ENCODE peak calls at places on chromosomes 1 and 21, in ten cellular contexts. R is dorsolateral prefrontal cortex; J is breast epithelium; B is cardiac muscle cell; L is body of pancreas; W is brain microvascular endothelial cell; X is A549; M is pancreas; U is fibroblast of lung; Q is CD8-positive, alpha-beta T cell. P is an unnamed sample.

GRCh38 chr1:69088556-69088955 is 479.2 kb upstream of the LRRC7 start:
- DNase-seq in B (no peak), J (no peak), W (no peak), X (no peak), L (no peak), U (no peak), M (no peak), R (no peak), Q (no peak), P (no peak)

GRCh38 chr1:119260504-119260903 is 108.1 kb upstream of the HAO2 start:
- DNase-seq in R (no peak), M (no peak), L (no peak), X (no peak), J (no peak), U (no peak), W (no peak), B (no peak), Q (no peak), P (no peak)

GRCh38 chr1:102191723-102192122 is 195.0 kb upstream of the OLFM3 start:
- DNase-seq in U (peak; percentile 2), X (no peak), M (peak; percentile 31), L (peak; percentile 51), W (no peak), B (peak; percentile 8), R (no peak), J (no peak), Q (no peak), P (peak; percentile 4)

GRCh38 chr1:51583532-51583931 is 33.4 kb upstream of the OSBPL9 start:
- DNase-seq in R (peak; percentile 89), L (peak; percentile 50), W (peak; percentile 85), B (peak; percentile 97), Q (no peak), X (no peak), U (peak; percentile 95), M (peak; percentile 27), J (peak; percentile 86), P (no peak)

GRCh38 chr21:42094811-42095210 is 23.7 kb downstream of the UMODL1 start:
- DNase-seq in R (no peak), J (no peak), B (no peak), W (no peak), X (no peak), M (no peak), L (no peak), Q (no peak), U (no peak), P (no peak)

GRCh38 chr1:33420870-33421775 is 9.8 kb downstream of the PHC2 start:
- DNase-seq in R (no peak), L (no peak), J (no peak), Q (no peak), U (peak; percentile 71), B (peak; percentile 43), X (no peak), W (peak; percentile 61), M (no peak), P (no peak)

GRCh38 chr1:43008425-43009108 is 49.9 kb upstream of the SLC2A1 start:
- DNase-seq in B (no peak), R (no peak), U (no peak), M (no peak), Q (no peak), J (no peak), X (no peak), L (no peak), W (no peak), P (no peak)

GRCh38 chr1:15418811-15419515 is 9.3 kb downstream of the EFHD2 start:
- DNase-seq in W (peak; percentile 27), M (peak; percentile 66), R (no peak), U (peak; percentile 60), B (peak; percentile 27), J (no peak), L (peak; percentile 75), X (no peak), Q (no peak), P (peak; percentile 73)

GRCh38 chr1:186930248-186930647 is 101.5 kb downstream of the PLA2G4A start:
- DNase-seq in W (no peak), M (no peak), U (peak; percentile 25), J (no peak), L (no peak), B (no peak), X (no peak), Q (no peak), R (no peak), P (no peak)

GRCh38 chr1:153696741-153697140 is 18.3 kb downstream of the NPR1 start:
- DNase-seq in W (no peak), J (no peak), R (no peak), B (no peak), U (no peak), X (no peak), L (no peak), M (no peak), Q (no peak), P (no peak)

GRCh38 chr1:112083487-112083886 is 94.0 kb upstream of the KCND3 start:
- DNase-seq in M (no peak), R (no peak), U (peak; percentile 5), L (no peak), Q (no peak), X (no peak), W (peak; percentile 4), J (no peak), B (peak; percentile 23), P (no peak)

GRCh38 chr1:30852026-30852425 is 56.5 kb downstream of the SDC3 start:
- DNase-seq in R (no peak), Q (no peak), U (no peak), X (no peak), L (peak; percentile 84), J (peak; percentile 84), W (no peak), B (peak; percentile 86), M (peak; percentile 51), P (no peak)

GRCh38 chr1:35642472-35642955 is 1.2 kb upstream of the PSMB2 start:
- DNase-seq in Q (no peak), M (peak; percentile 19), W (peak; percentile 4), X (no peak), R (no peak), U (no peak), L (no peak), B (peak; percentile 20), J (no peak), P (no peak)

GRCh38 chr1:164726235-164726634 is 167.3 kb downstream of the PBX1 start:
- DNase-seq in U (peak; percentile 90), W (peak; percentile 90), J (no peak), X (no peak), L (peak; percentile 31), M (no peak), Q (no peak), B (peak; percentile 86), R (no peak), P (no peak)

GRCh38 chr1:207027221-207027777 is 5.3 kb downstream of the C1orf116 start:
- DNase-seq in J (peak; percentile 64), B (no peak), R (no peak), W (peak; percentile 37), M (no peak), X (peak; percentile 91), Q (no peak), U (peak; percentile 78), L (no peak), P (peak; percentile 96)

GRCh38 chr1:152047954-152048640 is 11.3 kb upstream of the S100A11 start:
- DNase-seq in J (peak; percentile 93), X (peak; percentile 84), U (peak; percentile 100), B (peak; percentile 99), R (peak; percentile 53), M (peak; percentile 85), W (peak; percentile 99), L (peak; percentile 94), Q (peak; percentile 64), P (peak; percentile 85)
- TF ChIP-seq CTCF in J (peak; percentile 52), X (peak; percentile 57), U (peak; percentile 58), B (peak; percentile 77), R (peak; percentile 26), M (peak; percentile 19), W (peak; percentile 82), L (peak; percentile 39), Q (peak; percentile 43), P (peak; percentile 76)

DNA sequence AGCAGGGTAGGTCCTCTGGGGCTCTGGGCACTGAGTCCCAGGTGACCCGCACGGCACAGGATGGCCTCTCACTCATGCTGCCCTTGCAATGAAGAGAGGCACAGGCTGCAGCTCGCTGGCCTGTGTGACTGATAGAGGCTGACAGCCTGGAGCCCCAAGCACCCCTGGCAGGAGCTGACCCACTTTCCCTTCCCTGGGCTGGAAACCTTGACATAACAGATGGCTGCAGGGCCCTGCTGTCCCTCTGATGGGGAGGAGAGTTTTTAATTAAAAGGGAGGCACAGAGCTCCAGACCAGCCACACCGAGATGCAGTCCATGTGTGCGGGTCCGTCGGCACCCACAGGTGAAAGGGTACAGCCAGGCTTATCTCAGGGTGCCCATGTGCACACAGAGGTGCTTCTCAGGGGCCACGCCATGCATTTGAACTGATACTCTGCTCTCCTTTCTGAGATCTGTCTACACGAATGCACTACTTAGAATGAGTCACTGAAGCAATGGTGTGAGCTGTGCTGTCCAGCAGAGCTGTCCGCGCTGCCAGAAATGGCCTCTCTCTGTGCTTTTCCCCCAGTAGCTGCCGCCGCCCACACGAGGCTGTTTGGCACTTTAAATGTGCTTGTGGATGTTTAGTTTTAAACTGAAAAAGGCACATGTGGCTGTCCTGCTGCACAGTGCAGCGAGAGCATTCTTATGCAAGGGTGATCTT is 87.3 kb upstream of the COL6A1 start:
- DNase-seq in B (peak; percentile 81), R (peak; percentile 78), Q (no peak), L (peak; percentile 39), W (peak; percentile 53), M (no peak), X (no peak), U (peak; percentile 81), J (no peak), P (no peak)
- H3K27ac ChIP-seq in B (no peak overlapping the region), R (no peak overlapping the region), Q (no peak overlapping the region), L (no peak overlapping the region), W (no peak overlapping the region), M (no peak overlapping the region), X (no peak overlapping the region), U (no peak overlapping the region), J (no peak overlapping the region), P (no peak overlapping the region)

DNA sequence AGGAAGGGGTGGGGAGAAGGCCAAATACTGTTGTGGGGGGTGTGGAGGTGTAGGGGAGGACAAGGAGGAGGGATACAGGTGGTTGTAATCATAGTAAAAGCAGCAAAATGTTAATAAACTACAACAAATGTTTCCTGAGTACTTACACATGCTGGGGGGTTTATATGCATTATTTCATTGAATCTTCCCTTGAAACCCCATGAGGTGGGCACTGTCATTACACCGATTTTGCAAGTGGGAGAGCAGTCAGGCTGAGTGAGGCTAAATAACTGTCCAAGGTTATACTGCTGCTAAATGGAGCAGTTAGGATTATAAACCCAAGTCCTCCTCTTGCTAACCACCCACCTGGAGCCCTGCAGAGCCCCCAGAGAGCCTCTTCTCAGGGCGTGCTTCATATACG is 14.4 kb upstream of the GRHL3 start:
- DNase-seq in R (no peak), J (no peak), W (no peak), B (no peak), L (no peak), M (no peak), X (no peak), Q (no peak), U (no peak), P (no peak)
- TF ChIP-seq CTCF in R (no peak), J (no peak), W (peak; percentile 24), B (no peak), L (no peak), M (no peak), X (no peak), Q (no peak), U (no peak), P (no peak)

DNA sequence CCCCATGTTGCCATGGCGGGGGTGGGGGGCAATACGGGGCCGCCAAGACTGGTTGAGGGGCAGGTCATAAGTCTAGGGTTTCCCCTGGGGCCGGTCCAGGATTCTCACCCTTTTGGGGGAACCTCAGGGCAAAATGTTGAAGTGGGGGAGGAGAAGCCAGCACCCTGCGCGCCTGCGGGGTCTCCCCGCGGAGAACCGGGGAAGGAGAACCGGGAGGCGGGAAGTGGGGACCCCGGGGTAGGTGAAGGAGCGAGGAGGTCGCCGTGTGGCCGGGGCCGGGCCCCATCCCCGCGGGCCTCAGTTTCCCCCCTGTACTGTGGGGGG is 334 bp upstream of the ARHGEF10L start:
- DNase-seq in X (no peak), J (no peak), R (no peak), Q (no peak), W (no peak), M (no peak), L (no peak), U (no peak), B (no peak), P (no peak)
- H3K27ac ChIP-seq in X (peak overlapping the region; percentile 99), J (peak overlapping the region; percentile 89), R (peak overlapping the region; percentile 0), Q (no peak overlapping the region), W (no peak overlapping the region), M (no peak overlapping the region), L (peak overlapping the region; percentile 61), U (no peak overlapping the region), B (peak overlapping the region; percentile 68), P (no peak overlapping the region)

P was measured in RWPE1.